ENCODE peak calls at places on chromosome 5, in four cellular contexts. One of them, this sample, is unnamed.

GRCh38 chr5:58871648-58872242 is 288.9 kb downstream of the RAB3C start:
- DNase-seq in HepG2: peak; percentile 24
- DNase-seq in A549: peak; percentile 69
- DNase-seq in SK-N-SH: peak; percentile 26
- DNase-seq in this sample: no peak

GRCh38 chr5:26482817-26483375 is 555.5 kb downstream of the CDH9 start:
- DNase-seq in HepG2: peak; percentile 30
- DNase-seq in A549: peak; percentile 75
- DNase-seq in SK-N-SH: peak; percentile 63
- DNase-seq in this sample: no peak

GRCh38 chr5:15010936-15011335 is 139.4 kb upstream of the ANKH start:
- DNase-seq in HepG2: peak; percentile 8
- DNase-seq in A549: no peak
- DNase-seq in SK-N-SH: no peak
- DNase-seq in this sample: no peak

GRCh38 chr5:109718632-109719031 is 28.9 kb downstream of the MAN2A1 start:
- DNase-seq in HepG2: no peak
- DNase-seq in A549: no peak
- DNase-seq in SK-N-SH: no peak
- DNase-seq in this sample: no peak

GRCh38 chr5:57833489-57833888 is 350.9 kb upstream of the ACTBL2 start:
- DNase-seq in HepG2: no peak
- DNase-seq in A549: no peak
- DNase-seq in SK-N-SH: no peak
- DNase-seq in this sample: no peak

GRCh38 chr5:113612060-113612496 is 98.6 kb downstream of the YTHDC2 start:
- DNase-seq in HepG2: peak; percentile 7
- DNase-seq in A549: peak; percentile 35
- DNase-seq in SK-N-SH: peak; percentile 53
- DNase-seq in this sample: no peak

GRCh38 chr5:158560170-158560569 is 539.5 kb downstream of the EBF1 start:
- DNase-seq in HepG2: peak; percentile 9
- DNase-seq in A549: no peak
- DNase-seq in SK-N-SH: no peak
- DNase-seq in this sample: peak; percentile 80

GRCh38 chr5:151825445-151825844 is 53.7 kb downstream of the G3BP1 start:
- DNase-seq in HepG2: peak; percentile 64
- DNase-seq in A549: peak; percentile 56
- DNase-seq in SK-N-SH: peak; percentile 64
- DNase-seq in this sample: peak; percentile 17

GRCh38 chr5:53381-54174 is 38.4 kb upstream of the PLEKHG4B start:
- DNase-seq in HepG2: no peak
- DNase-seq in A549: peak; percentile 49
- DNase-seq in SK-N-SH: peak; percentile 82
- DNase-seq in this sample: no peak

GRCh38 chr5:68534131-68534940 is 318.8 kb downstream of the PIK3R1 start:
- DNase-seq in HepG2: peak; percentile 2
- DNase-seq in A549: no peak
- DNase-seq in SK-N-SH: peak; percentile 52
- DNase-seq in this sample: no peak

GRCh38 chr5:80566711-80567259 is 3.3 kb downstream of the ANKRD34B start:
- DNase-seq in HepG2: no peak
- DNase-seq in A549: no peak
- DNase-seq in SK-N-SH: no peak
- DNase-seq in this sample: no peak

GRCh38 chr5:176796411-176796810 is 13.9 kb upstream of the UNC5A start:
- DNase-seq in HepG2: no peak
- DNase-seq in A549: no peak
- DNase-seq in SK-N-SH: no peak
- DNase-seq in this sample: no peak

GRCh38 chr5:149760700-149761187 is 30.6 kb downstream of the PPARGC1B start:
- DNase-seq in HepG2: no peak
- DNase-seq in A549: peak; percentile 19
- DNase-seq in SK-N-SH: no peak
- DNase-seq in this sample: no peak

GRCh38 chr5:14008819-14009311 is 64.4 kb upstream of the DNAH5 start:
- DNase-seq in HepG2: peak; percentile 50
- DNase-seq in A549: peak; percentile 82
- DNase-seq in SK-N-SH: no peak
- DNase-seq in this sample: no peak

GRCh38 chr5:124741711-124742496 is 4.5 kb downstream of the ZNF608 start:
- DNase-seq in HepG2: no peak
- DNase-seq in A549: no peak
- DNase-seq in SK-N-SH: no peak
- DNase-seq in this sample: no peak

GRCh38 chr5:76391014-76391413 is 12.1 kb upstream of the IQGAP2 start:
- DNase-seq in HepG2: no peak
- DNase-seq in A549: no peak
- DNase-seq in SK-N-SH: no peak
- DNase-seq in this sample: no peak
- TF ChIP-seq PBX3 in HepG2: no peak
- TF ChIP-seq PBX3 in A549: no peak
- TF ChIP-seq PBX3 in SK-N-SH: no peak
- TF ChIP-seq PBX3 in this sample: no peak

GRCh38 chr5:59897075-59897474 is 3.5 kb upstream of the PDE4D start:
- DNase-seq in HepG2: no peak
- DNase-seq in A549: no peak
- DNase-seq in SK-N-SH: no peak
- DNase-seq in this sample: no peak

GRCh38 chr5:59893061-59893435 is 478 bp downstream of the PDE4D start:
- DNase-seq in HepG2: no peak
- DNase-seq in A549: no peak
- DNase-seq in SK-N-SH: no peak
- DNase-seq in this sample: no peak

GRCh38 chr5:59893436-59894227 is at the start of gene PDE4D:
- DNase-seq in HepG2: no peak
- DNase-seq in A549: peak; percentile 22
- DNase-seq in SK-N-SH: peak; percentile 83
- DNase-seq in this sample: no peak
- TF ChIP-seq CTCF in HepG2: no peak
- TF ChIP-seq CTCF in A549: no peak
- TF ChIP-seq CTCF in SK-N-SH: peak; percentile 36
- TF ChIP-seq CTCF in this sample: no peak

GRCh38 chr5:147575598-147575997 is 65.7 kb upstream of the DPYSL3 start:
- DNase-seq in HepG2: no peak
- DNase-seq in A549: no peak
- DNase-seq in SK-N-SH: no peak
- DNase-seq in this sample: no peak

GRCh38 chr5:147578228-147579024 is 68.6 kb upstream of the DPYSL3 start:
- DNase-seq in HepG2: peak; percentile 41
- DNase-seq in A549: peak; percentile 58
- DNase-seq in SK-N-SH: peak; percentile 48
- DNase-seq in this sample: no peak

GRCh38 chr5:147573171-147573570 is 63.3 kb upstream of the DPYSL3 start:
- DNase-seq in HepG2: no peak
- DNase-seq in A549: no peak
- DNase-seq in SK-N-SH: no peak
- DNase-seq in this sample: no peak

DNA sequence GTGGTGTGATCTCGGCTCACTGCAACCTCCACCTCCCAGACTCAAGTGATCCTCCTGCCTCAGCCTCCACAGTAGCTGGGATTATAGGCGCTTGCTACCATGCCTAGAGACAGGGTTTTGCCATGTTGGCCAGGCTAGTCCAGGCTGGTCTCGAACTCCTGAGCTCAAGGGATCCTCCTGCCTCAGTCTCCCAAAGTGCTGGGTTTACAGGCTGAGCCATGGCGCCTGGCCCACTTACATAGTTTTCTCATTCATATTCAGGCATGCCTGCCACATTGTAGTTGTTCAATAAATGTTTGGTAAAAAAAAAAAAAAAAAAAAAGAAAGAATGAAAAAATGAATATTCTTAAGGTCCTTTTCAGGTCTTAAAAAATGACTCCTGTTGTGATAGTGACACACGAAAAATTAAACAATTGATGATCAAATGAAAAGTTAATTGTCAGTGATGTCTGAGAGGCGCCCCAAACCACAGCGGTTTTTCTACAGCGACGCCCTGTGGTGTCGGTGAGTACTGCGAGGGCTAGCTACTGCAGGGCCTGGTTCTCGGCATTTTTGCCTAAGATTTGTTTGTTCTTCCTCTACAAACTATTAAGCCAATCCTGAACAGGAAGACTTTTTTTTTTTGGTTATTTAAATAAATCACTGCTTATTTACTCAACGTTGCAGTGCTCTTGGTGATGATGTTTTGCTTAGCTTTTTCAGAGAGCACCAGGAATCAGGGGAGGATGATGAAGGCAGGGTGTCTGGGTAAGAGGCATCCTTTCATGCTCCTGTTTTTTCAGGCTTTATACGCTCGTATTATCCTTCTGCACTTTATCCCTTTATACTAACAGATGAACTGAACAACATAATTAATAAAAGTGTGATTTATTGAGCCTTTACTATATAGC is 67.0 kb upstream of the DPYSL3 start:
- DNase-seq in HepG2: no peak
- DNase-seq in A549: peak; percentile 40
- DNase-seq in SK-N-SH: peak; percentile 49
- DNase-seq in this sample: no peak
- TF ChIP-seq PBX3 in HepG2: no peak
- TF ChIP-seq PBX3 in A549: no peak
- TF ChIP-seq PBX3 in SK-N-SH: peak; percentile 58
- TF ChIP-seq PBX3 in this sample: no peak

DNA sequence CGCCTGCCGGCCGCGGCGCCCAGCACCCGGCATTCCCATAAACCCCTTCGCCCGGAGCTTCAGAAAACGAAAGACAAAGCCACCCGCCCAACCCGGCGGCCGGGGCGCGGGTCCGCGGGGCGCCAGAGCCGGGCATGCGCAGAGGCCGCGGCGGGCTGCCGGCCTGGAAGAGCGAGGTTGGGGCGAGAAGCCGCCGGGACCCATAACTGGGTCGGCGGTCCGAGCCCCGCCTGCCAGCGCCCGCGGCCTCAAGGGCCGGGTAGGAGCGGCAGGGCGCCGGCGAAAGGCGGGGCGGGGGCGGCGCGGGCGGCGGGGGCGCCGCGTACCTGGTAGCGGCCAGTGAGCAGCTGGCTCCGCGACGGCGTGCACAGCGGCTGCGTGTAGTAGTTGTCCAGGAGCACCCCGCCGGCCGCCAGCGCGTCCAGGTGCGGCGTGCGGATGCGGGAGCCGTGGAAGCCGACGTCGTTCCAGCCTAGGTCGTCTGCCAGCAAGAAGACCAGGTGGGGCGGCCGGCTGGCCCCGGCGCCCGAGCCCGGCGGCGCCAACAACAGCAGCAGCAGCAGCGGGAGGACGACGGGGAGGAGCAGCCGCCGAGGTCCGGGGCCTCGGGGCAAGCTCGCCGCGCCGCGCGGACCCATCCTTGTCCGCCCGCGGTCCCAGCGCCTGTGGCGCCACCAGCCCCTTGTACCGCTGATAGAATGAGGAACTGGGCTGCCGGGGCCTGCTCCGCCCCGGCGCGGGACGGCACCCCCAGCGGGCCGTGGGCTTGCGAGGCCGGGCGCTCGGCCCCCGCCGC is at the start of gene ARSB:
- DNase-seq in HepG2: peak; percentile 79
- DNase-seq in A549: peak; percentile 85
- DNase-seq in SK-N-SH: peak; percentile 97
- DNase-seq in this sample: no peak
- TF ChIP-seq CTCF in HepG2: peak; percentile 40
- TF ChIP-seq CTCF in A549: no peak
- TF ChIP-seq CTCF in SK-N-SH: no peak
- TF ChIP-seq CTCF in this sample: peak; percentile 23

GRCh38 chr5:32707394-32707997 is 3.6 kb upstream of the NPR3 start:
- DNase-seq in HepG2: peak; percentile 27
- DNase-seq in A549: peak; percentile 51
- DNase-seq in SK-N-SH: peak; percentile 43
- DNase-seq in this sample: no peak
- TF ChIP-seq PBX3 in HepG2: no peak
- TF ChIP-seq PBX3 in A549: no peak
- TF ChIP-seq PBX3 in SK-N-SH: no peak
- TF ChIP-seq PBX3 in this sample: no peak